ENCODE peak calls at places on chromosome 15, in ten cellular contexts. E is suprapubic skin, Z is GM23338, P is sigmoid colon, G is Panc1, A is SK-N-SH, Y is HL-60, N is K562, H is transverse colon, I is endothelial cell of umbilical vein. U is an unnamed sample.

GRCh38 chr15:100131321-100132224 is 210.2 kb downstream of the ADAMTS17 start:
- DNase-seq in E (no peak), Z (peak; percentile 37), P (no peak), G (no peak), A (no peak), Y (no peak), N (peak; percentile 82), H (peak; percentile 24), I (peak; percentile 25), U (no peak)

GRCh38 chr15:71545223-71545760 is 265.1 kb upstream of the NR2E3 start:
- DNase-seq in E (no peak), Z (no peak), P (no peak), G (no peak), A (no peak), Y (no peak), N (no peak), H (no peak), I (no peak), U (no peak)

GRCh38 chr15:92205255-92205739 is 188.4 kb upstream of the ST8SIA2 start:
- DNase-seq in E (no peak), Z (peak; percentile 70), P (no peak), G (no peak), A (no peak), Y (no peak), N (no peak), H (peak; percentile 14), I (no peak), U (no peak)

GRCh38 chr15:69592954-69593353 is 140.3 kb downstream of the RPLP1 start:
- DNase-seq in E (no peak), Z (no peak), P (no peak), G (no peak), A (no peak), Y (no peak), N (peak; percentile 63), H (no peak), I (no peak), U (no peak)

GRCh38 chr15:24752354-24752753 is 76.8 kb downstream of the NPAP1 start:
- DNase-seq in E (no peak), Z (peak; percentile 52), P (no peak), G (no peak), A (no peak), Y (no peak), N (no peak), H (no peak), I (no peak), U (no peak)

GRCh38 chr15:101011582-101011981 is 92.4 kb downstream of the LRRK1 start:
- DNase-seq in E (no peak), Z (peak; percentile 16), P (no peak), G (no peak), A (no peak), Y (no peak), N (no peak), H (no peak), I (peak; percentile 31), U (no peak)

GRCh38 chr15:52163321-52164190 is 27.6 kb downstream of the GNB5 start:
- DNase-seq in E (no peak), Z (peak; percentile 88), P (no peak), G (no peak), A (peak; percentile 34), Y (no peak), N (peak; percentile 37), H (no peak), I (no peak), U (no peak)

GRCh38 chr15:92637621-92638020 is 18.0 kb downstream of the FAM174B start:
- DNase-seq in E (peak; percentile 79), Z (no peak), P (no peak), G (no peak), A (no peak), Y (no peak), N (no peak), H (no peak), I (no peak), U (no peak)

GRCh38 chr15:56886450-56886856 is 32.0 kb upstream of the TCF12 start:
- DNase-seq in E (no peak), Z (peak; percentile 21), P (no peak), G (no peak), A (no peak), Y (no peak), N (no peak), H (no peak), I (no peak), U (no peak)

GRCh38 chr15:90367578-90367977 is 15.5 kb downstream of the ZNF774 start:
- DNase-seq in E (no peak), Z (no peak), P (no peak), G (no peak), A (no peak), Y (no peak), N (no peak), H (no peak), I (no peak), U (no peak)

GRCh38 chr15:81085898-81086297 is 48.2 kb upstream of the CFAP161 start:
- DNase-seq in E (no peak), Z (no peak), P (no peak), G (no peak), A (no peak), Y (no peak), N (no peak), H (no peak), I (no peak), U (no peak)

GRCh38 chr15:76752549-76752948 is 152.6 kb downstream of the SCAPER start:
- DNase-seq in E (no peak), Z (no peak), P (no peak), G (no peak), A (no peak), Y (no peak), N (no peak), H (no peak), I (no peak), U (no peak)

DNA sequence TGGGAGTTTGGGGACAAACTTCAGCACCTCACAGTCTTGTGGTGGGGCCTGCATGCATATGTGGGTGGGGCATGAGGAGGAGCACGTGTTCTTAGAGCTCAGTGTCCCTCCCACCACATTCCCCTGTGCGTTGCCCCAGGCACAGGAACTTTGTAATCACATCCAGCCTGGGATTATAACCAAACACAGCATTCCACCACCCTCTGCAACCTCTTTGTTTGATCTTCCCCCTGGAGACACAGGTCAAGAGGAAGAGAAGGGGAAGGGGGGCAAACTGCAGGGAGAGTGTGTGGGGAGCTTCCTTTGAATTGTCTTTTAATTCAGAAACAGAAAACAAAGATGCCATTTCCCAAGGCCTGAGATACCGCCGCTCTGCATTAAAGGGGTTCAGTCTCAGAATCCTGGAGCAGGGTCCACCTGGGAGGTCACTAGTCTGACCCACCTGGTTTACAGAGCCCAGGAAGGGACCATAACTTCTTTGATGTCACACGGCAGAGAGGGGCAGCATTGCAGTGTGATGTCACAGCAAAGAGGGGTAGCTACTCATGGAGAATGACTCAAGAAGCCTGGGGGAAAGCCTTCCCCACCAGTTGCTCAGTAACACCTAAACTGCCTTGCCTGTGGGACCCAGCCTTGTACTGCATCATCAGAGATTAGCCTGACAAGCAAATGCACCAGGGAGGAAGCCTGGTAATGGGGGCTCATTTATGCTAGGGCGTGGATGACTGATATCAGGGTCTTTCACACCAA is 106.3 kb upstream of the RNU6-1 start:
- DNase-seq in E (no peak), Z (peak; percentile 83), P (no peak), G (no peak), A (no peak), Y (no peak), N (no peak), H (no peak), I (no peak), U (peak; percentile 84)
- H3K4me3 ChIP-seq in E (no peak overlapping the region), Z (no peak overlapping the region), P (no peak overlapping the region), G (no peak overlapping the region), A (no peak overlapping the region), Y (no peak overlapping the region), N (no peak overlapping the region), H (no peak overlapping the region), I (no peak overlapping the region), U (peak overlapping the region; percentile 67)

DNA sequence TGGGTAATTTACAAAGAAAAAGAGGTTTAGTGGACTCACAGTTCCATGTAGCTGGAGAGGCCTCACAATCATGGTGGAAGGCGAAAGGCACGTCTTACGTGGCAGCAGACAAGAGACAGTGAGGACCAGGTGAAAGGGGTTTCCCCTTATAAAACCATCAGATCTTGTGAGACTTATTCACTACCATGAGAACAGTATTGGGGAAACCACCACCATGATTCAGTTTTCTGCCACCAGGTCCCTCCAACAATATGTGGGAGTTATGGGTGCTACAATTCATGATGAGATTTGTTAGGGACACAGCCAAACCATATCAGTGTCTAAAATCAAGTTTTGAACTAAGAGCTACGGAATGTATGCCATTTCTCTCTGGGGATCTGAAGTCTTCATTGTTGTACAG is 354.8 kb upstream of the C2CD4B start:
- DNase-seq in E (no peak), Z (no peak), P (no peak), G (no peak), A (no peak), Y (no peak), N (no peak), H (no peak), I (no peak), U (no peak)
- TF ChIP-seq POLR2AphosphoS5 in E (no peak), Z (no peak), P (no peak), G (no peak), A (no peak), Y (no peak), N (no peak), H (no peak), I (no peak), U (no peak)

DNA sequence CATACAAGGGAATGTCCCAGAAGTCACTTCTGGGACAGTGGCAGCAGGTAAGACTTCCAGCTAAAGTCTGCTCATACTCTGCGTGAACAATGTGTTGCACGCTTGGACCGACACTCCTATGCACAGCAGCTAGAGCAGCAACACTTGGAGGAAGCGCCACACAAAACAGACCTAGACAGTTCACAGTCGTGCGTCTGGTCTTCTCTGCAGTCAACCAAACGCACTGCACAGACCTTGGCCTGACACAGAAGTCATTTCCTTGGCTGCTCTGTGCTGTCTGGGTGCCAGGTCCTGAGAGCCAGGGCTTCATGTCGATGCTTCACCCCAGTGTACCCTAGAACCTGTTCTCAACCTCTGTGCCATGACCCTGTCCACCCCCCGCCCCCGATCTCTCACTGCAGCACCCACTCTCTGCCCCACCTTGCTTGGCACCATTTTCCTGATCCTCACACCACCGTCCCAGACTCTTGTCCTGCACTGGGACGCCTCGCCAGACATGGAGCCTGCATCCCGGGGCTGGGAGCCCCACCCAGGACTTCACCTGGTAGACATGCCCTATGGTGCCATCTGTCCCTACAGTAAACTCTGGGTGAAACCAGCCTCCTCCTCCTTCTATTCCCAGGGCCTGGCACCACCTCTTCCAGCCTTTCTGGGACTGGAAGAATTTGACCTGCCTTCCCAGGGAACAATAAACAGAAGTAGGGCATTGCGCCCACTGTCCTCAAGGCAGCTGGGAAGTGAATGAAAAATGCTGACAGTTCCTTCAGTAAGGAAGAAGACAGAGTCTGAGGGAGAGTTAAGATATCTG is 3.1 kb downstream of the ATP10A start:
- DNase-seq in E (no peak), Z (no peak), P (peak; percentile 78), G (no peak), A (no peak), Y (no peak), N (no peak), H (no peak), I (no peak), U (no peak)
- H3K4me3 ChIP-seq in E (peak overlapping the region; percentile 79), Z (no peak overlapping the region), P (no peak overlapping the region), G (no peak overlapping the region), A (no peak overlapping the region), Y (no peak overlapping the region), N (no peak overlapping the region), H (peak overlapping the region; percentile 23), I (no peak overlapping the region), U (no peak overlapping the region)

DNA sequence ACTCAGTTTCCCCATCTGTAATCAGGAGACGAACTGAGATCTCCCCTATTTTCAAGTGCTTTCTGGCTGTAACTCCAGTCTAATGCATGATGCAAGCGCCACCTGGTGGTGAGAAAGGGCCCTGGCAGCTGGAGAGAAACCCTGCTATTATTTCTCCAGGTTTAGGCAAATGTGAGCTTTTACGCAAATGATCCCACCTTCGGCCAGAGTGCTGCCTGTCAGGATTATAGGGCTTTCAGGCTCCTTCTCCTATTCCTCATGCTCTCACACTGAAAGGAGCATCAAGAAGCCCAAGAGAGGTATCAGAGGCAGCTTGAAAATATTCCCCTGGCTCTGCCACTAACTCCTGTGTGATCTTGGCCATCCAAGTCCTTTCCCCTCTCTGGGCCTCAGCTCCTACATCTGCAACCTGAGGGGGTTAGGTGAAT is 93.9 kb upstream of the RASGRF1 start:
- DNase-seq in E (peak; percentile 88), Z (peak; percentile 89), P (peak; percentile 83), G (peak; percentile 42), A (peak; percentile 77), Y (no peak), N (peak; percentile 72), H (peak; percentile 66), I (peak; percentile 56), U (no peak)
- TF ChIP-seq POLR2AphosphoS5 in E (no peak), Z (no peak), P (no peak), G (no peak), A (no peak), Y (no peak), N (no peak), H (no peak), I (no peak), U (no peak)